ENCODE peak calls at places on chromosomes 6 and 20, in five cellular contexts. I is hypothalamus, O is left cardiac atrium, Q is GM04504, T is memory B cell. M is an unnamed sample.

GRCh38 chr20:33127422-33128097 is 40.4 kb upstream of the BPIFA2 start:
- DNase-seq in I (no peak), O (no peak), Q (no peak), T (no peak), M (no peak)

GRCh38 chr6:158596861-158597260 is 37.0 kb downstream of the TMEM181 start:
- DNase-seq in I (no peak), O (no peak), Q (no peak), T (no peak), M (no peak)

GRCh38 chr20:59104848-59105247 is 58.8 kb upstream of the ZNF831 start:
- DNase-seq in I (no peak), O (no peak), Q (no peak), T (no peak), M (no peak)

GRCh38 chr20:62523473-62524203 is 47.8 kb upstream of the GATA5 start:
- DNase-seq in I (no peak), O (no peak), Q (no peak), T (no peak), M (no peak)

GRCh38 chr20:2872304-2873009 is 824 bp upstream of the PTPRA start:
- DNase-seq in I (peak), O (peak), Q (no peak), T (peak), M (peak)

GRCh38 chr6:52161689-52162438 is 24.3 kb upstream of the IL17A start:
- DNase-seq in I (no peak), O (no peak), Q (no peak), T (no peak), M (no peak)

GRCh38 chr20:49595811-49596545 is 28.0 kb upstream of the PTGIS start:
- DNase-seq in I (no peak), O (peak), Q (no peak), T (no peak), M (no peak)

GRCh38 chr6:21900730-21901129 is 307.2 kb downstream of the SOX4 start:
- DNase-seq in I (no peak), O (no peak), Q (no peak), T (no peak), M (no peak)

GRCh38 chr6:52410979-52411378 is 9.2 kb upstream of the EFHC1 start:
- DNase-seq in I (no peak), O (no peak), Q (no peak), T (no peak), M (no peak)

GRCh38 chr6:41302638-41303037 is 16.2 kb upstream of the TREM1 start:
- DNase-seq in I (no peak), O (no peak), Q (no peak), T (no peak), M (no peak)

GRCh38 chr6:13286185-13286584 is 42.2 kb downstream of the TBC1D7 start:
- DNase-seq in I (no peak), O (no peak), Q (no peak), T (no peak), M (no peak)

GRCh38 chr6:23145801-23146200 is 576.4 kb downstream of the HDGFL1 start:
- DNase-seq in I (no peak), O (no peak), Q (peak), T (no peak), M (no peak)

GRCh38 chr20:5654557-5654956 is 95.6 kb upstream of the SHLD1 start:
- DNase-seq in I (no peak), O (no peak), Q (no peak), T (no peak), M (no peak)

GRCh38 chr6:111011360-111012142 is 29.7 kb downstream of the RPF2 start:
- DNase-seq in I (no peak), O (no peak), Q (no peak), T (no peak), M (no peak)

GRCh38 chr20:63738687-63739128 is 868 bp upstream of the SLC2A4RG start:
- DNase-seq in I (no peak), O (peak), Q (no peak), T (no peak), M (peak)

GRCh38 chr6:89048286-89048923 is 32.1 kb upstream of the PNRC1 start:
- DNase-seq in I (no peak), O (no peak), Q (no peak), T (no peak), M (no peak)

GRCh38 chr6:144408151-144408550 is 123.0 kb downstream of the UTRN start:
- DNase-seq in I (no peak), O (peak), Q (no peak), T (no peak), M (no peak)

GRCh38 chr6:110554441-110554840 is 78.0 kb upstream of the SLC22A16 start:
- DNase-seq in I (no peak), O (no peak), Q (no peak), T (no peak), M (no peak)

GRCh38 chr20:49319204-49319809 is 41.5 kb upstream of the ZNFX1 start:
- DNase-seq in I (no peak), O (peak), Q (no peak), T (no peak), M (no peak)

GRCh38 chr20:58395604-58396003 is 6.6 kb downstream of the VAPB start:
- DNase-seq in I (no peak), O (no peak), Q (no peak), T (no peak), M (no peak)

GRCh38 chr6:14094721-14095120 is 22.9 kb upstream of the CD83 start:
- DNase-seq in I (no peak), O (no peak), Q (no peak), T (no peak), M (no peak)

GRCh38 chr20:48406462-48407235 is 421.1 kb downstream of the PREX1 start:
- DNase-seq in I (peak), O (no peak), Q (no peak), T (no peak), M (no peak)

GRCh38 chr6:5175195-5175594 is 85.6 kb downstream of the LYRM4 start:
- DNase-seq in I (peak), O (no peak), Q (no peak), T (no peak), M (no peak)

GRCh38 chr20:362271-363254 is 15.7 kb downstream of the NRSN2 start:
- DNase-seq in I (peak), O (peak), Q (peak), T (no peak), M (peak)

GRCh38 chr20:50138479-50139393 is 14.8 kb downstream of the PEDS1 start:
- DNase-seq in I (peak), O (no peak), Q (no peak), T (no peak), M (no peak)

GRCh38 chr6:167824591-167825041 is 2.1 kb upstream of the AFDN start:
- DNase-seq in I (peak), O (no peak), Q (no peak), T (no peak), M (no peak)

GRCh38 chr6:34615574-34616229 is 59.6 kb upstream of the SPDEF start:
- DNase-seq in I (no peak), O (no peak), Q (no peak), T (no peak), M (no peak)